ENCODE peak calls at places on chromosomes 2 and 18, in five cellular contexts. J, H, C, U and V are unnamed samples.

GRCh38 chr2:104658149-104658839 is 195.6 kb upstream of the POU3F3 start:
- DNase-seq in J (peak), C (peak), U (peak), H (no peak), V (no peak)

GRCh38 chr2:25483584-25484266 is 142.0 kb upstream of the DNMT3A start:
- DNase-seq in H (no peak), U (no peak), J (no peak), C (no peak), V (no peak)

GRCh38 chr2:241372376-241372992 is 16.4 kb downstream of the FARP2 start:
- DNase-seq in H (no peak), U (no peak), J (no peak), C (no peak), V (no peak)

GRCh38 chr18:50356036-50356945 is 18.6 kb upstream of the SKA1 start:
- DNase-seq in U (no peak), C (peak), J (peak), H (no peak), V (peak)

GRCh38 chr2:204737296-204737695 is 192.0 kb downstream of the PARD3B start:
- DNase-seq in H (no peak), C (no peak), U (no peak), J (no peak), V (no peak)

GRCh38 chr18:58496937-58497336 is 132.0 kb downstream of the ALPK2 start:
- DNase-seq in J (no peak), C (no peak), U (no peak), H (no peak), V (no peak)

GRCh38 chr18:629303-630150 is 27.9 kb upstream of the TYMS start:
- DNase-seq in J (no peak), H (no peak), C (no peak), U (no peak), V (no peak)

GRCh38 chr18:74541703-74542555 is 7.6 kb downstream of the CNDP1 start:
- DNase-seq in J (peak), U (no peak), C (no peak), H (no peak), V (no peak)

GRCh38 chr2:217164008-217164407 is 304.1 kb upstream of the TNP1 start:
- DNase-seq in H (no peak), C (no peak), J (no peak), U (no peak), V (no peak)

GRCh38 chr18:74869904-74870863 is 272.5 kb downstream of the ZNF407 start:
- DNase-seq in U (no peak), J (no peak), H (no peak), C (no peak), V (no peak)

GRCh38 chr2:231717281-231718180 is 9.2 kb downstream of the PTMA start:
- DNase-seq in H (no peak), C (peak), U (no peak), J (no peak), V (no peak)

GRCh38 chr18:68713791-68714190 is 1.1 kb downstream of the TMX3 start:
- DNase-seq in C (no peak), H (no peak), U (no peak), J (no peak), V (no peak)

GRCh38 chr2:216160786-216161185 is 51.6 kb downstream of the XRCC5 start:
- DNase-seq in C (no peak), U (no peak), H (no peak), J (no peak), V (no peak)

GRCh38 chr2:126886906-126887280 is 11.8 kb upstream of the TEX51 start:
- DNase-seq in J (no peak), U (no peak), C (no peak), H (no peak), V (no peak)

DNA sequence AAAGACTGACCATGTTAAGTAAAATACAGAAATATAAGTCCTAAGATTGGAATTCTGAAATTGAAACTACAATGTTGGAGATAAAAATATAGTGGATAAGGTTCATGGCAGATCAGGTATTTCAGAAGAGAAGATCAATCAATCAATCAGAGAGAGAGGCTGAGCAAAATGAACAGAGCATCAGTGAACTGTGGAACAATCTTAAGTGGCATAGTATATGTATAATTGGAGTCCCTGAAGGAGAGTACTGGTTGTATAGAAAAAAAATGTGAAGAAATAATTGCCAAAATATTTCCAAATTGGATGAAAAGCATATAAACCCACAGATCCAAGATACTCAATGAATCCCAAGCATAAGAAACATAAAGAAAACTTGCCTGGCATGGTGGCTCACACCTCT is 35.0 kb downstream of the ASB18 start:
- DNase-seq in H (no peak), J (no peak), C (no peak), U (no peak), V (no peak)
- TF ChIP-seq POLR2A in H (no peak), J (no peak), C (no peak), U (no peak), V (no peak)

GRCh38 chr2:176138526-176139169 is 9.1 kb downstream of the HOXD8 start:
- DNase-seq in C (peak), H (no peak), J (no peak), U (no peak), V (no peak)

GRCh38 chr2:176139621-176140020 is 10.1 kb downstream of the HOXD8 start:
- DNase-seq in H (peak), C (peak), J (no peak), U (no peak), V (no peak)

GRCh38 chr2:176140130-176140519 is 10.6 kb downstream of the HOXD8 start:
- DNase-seq in C (peak), H (peak), U (no peak), J (no peak), V (no peak)

GRCh38 chr2:176137883-176138282 is 8.4 kb downstream of the HOXD8 start:
- DNase-seq in H (no peak), U (no peak), C (no peak), J (no peak), V (no peak)

GRCh38 chr2:176139170-176139611 is 9.7 kb downstream of the HOXD8 start:
- DNase-seq in C (peak), H (no peak), U (no peak), J (no peak), V (no peak)
- TF ChIP-seq POLR2A in C (no peak), H (no peak), U (no peak), J (no peak), V (no peak)

GRCh38 chr2:85772019-85772745 is 18.4 kb downstream of the ATOH8 start:
- DNase-seq in C (peak), J (peak), U (peak), H (peak), V (peak)
- TF ChIP-seq POLR2A in C (no peak), J (peak), U (no peak), H (peak), V (no peak)

GRCh38 chr18:78618726-78619125 is 360.9 kb upstream of the SALL3 start:
- DNase-seq in C (no peak), U (no peak), J (no peak), H (no peak), V (no peak)

GRCh38 chr18:78619854-78620253 is 359.8 kb upstream of the SALL3 start:
- DNase-seq in C (no peak), J (no peak), U (no peak), H (no peak), V (no peak)

GRCh38 chr18:78622251-78622953 is 357.2 kb upstream of the SALL3 start:
- DNase-seq in J (no peak), H (no peak), C (no peak), U (no peak), V (no peak)

GRCh38 chr18:78621141-78621540 is 358.5 kb upstream of the SALL3 start:
- DNase-seq in H (no peak), J (no peak), C (no peak), U (no peak), V (no peak)

GRCh38 chr18:78620326-78620725 is 359.3 kb upstream of the SALL3 start:
- DNase-seq in C (no peak), U (no peak), H (no peak), J (no peak), V (no peak)
- TF ChIP-seq POLR2A in C (no peak), U (no peak), H (no peak), J (no peak), V (no peak)

GRCh38 chr18:77056399-77057015 is 76.1 kb downstream of the MBP start:
- DNase-seq in U (no peak), H (no peak), C (no peak), J (no peak), V (no peak)
- TF ChIP-seq POLR2A in U (no peak), H (no peak), C (no peak), J (no peak), V (no peak)